ENCODE peak calls at places on chromosomes 12 and 14, in eight cellular contexts. Y, G, F, E, L, V, T and H are unnamed samples.

GRCh38 chr14:32469388-32470160 is 140.5 kb downstream of the AKAP6 start:
- DNase-seq in T (no peak), Y (peak), F (peak), V (no peak), L (no peak), G (no peak), E (no peak), H (no peak)

GRCh38 chr12:96120359-96121100 is 73.6 kb upstream of the ELK3 start:
- DNase-seq in T (no peak), F (no peak), E (no peak), V (no peak), G (no peak), Y (no peak), L (no peak), H (no peak)

GRCh38 chr14:70317969-70318634 is 41.4 kb downstream of the COX16 start:
- DNase-seq in F (peak), E (no peak), L (no peak), V (no peak), T (peak), Y (peak), G (no peak), H (peak)

GRCh38 chr12:66964629-66965028 is 285.8 kb upstream of the GRIP1 start:
- DNase-seq in V (peak), F (no peak), G (peak), E (no peak), L (no peak), Y (no peak), T (no peak), H (no peak)

GRCh38 chr12:24854017-24854416 is 94.9 kb downstream of the BCAT1 start:
- DNase-seq in E (no peak), L (no peak), Y (no peak), T (no peak), V (no peak), G (no peak), F (no peak), H (no peak)

GRCh38 chr12:112005419-112006395 is 7.3 kb downstream of the TMEM116 start:
- DNase-seq in F (no peak), V (no peak), L (no peak), Y (peak), G (no peak), E (no peak), T (no peak), H (no peak)

GRCh38 chr12:112149596-112149995 is 24.2 kb downstream of the TRAFD1 start:
- DNase-seq in Y (peak), L (no peak), V (no peak), F (no peak), G (no peak), T (no peak), E (no peak), H (no peak)

GRCh38 chr12:62957233-62957953 is 22.4 kb upstream of the PPM1H start:
- DNase-seq in T (no peak), V (no peak), Y (peak), G (no peak), L (no peak), E (no peak), F (no peak), H (no peak)

GRCh38 chr12:90020436-90020835 is 311.8 kb upstream of the ATP2B1 start:
- DNase-seq in G (no peak), V (no peak), L (no peak), F (no peak), Y (no peak), T (no peak), E (no peak), H (no peak)

GRCh38 chr14:22012452-22012851 is 338.8 kb upstream of the OR4E1 start:
- DNase-seq in V (no peak), Y (no peak), T (no peak), L (no peak), G (no peak), E (no peak), F (no peak), H (no peak)

GRCh38 chr12:14714437-14714836 is 18.0 kb upstream of the GUCY2C start:
- DNase-seq in F (no peak), Y (no peak), L (no peak), T (no peak), E (no peak), V (no peak), G (no peak), H (no peak)

GRCh38 chr12:26425587-26426260 is 230.4 kb downstream of the SSPN start:
- DNase-seq in V (no peak), G (no peak), F (no peak), E (no peak), Y (no peak), T (no peak), L (no peak), H (no peak)

GRCh38 chr12:82176016-82176415 is 182.2 kb downstream of the CCDC59 start:
- DNase-seq in G (no peak), V (no peak), F (no peak), Y (no peak), L (no peak), E (no peak), T (no peak), H (no peak)

GRCh38 chr14:72736791-72737559 is 156.9 kb downstream of the DPF3 start:
- DNase-seq in E (no peak), T (no peak), Y (no peak), L (no peak), G (no peak), F (no peak), V (no peak), H (no peak)

GRCh38 chr12:107783406-107784376 is 9.2 kb downstream of the ASCL4 start:
- DNase-seq in V (no peak), G (no peak), F (no peak), T (no peak), E (no peak), L (no peak), Y (no peak), H (no peak)

GRCh38 chr12:1250641-1251040 is 259.6 kb downstream of the ERC1 start:
- DNase-seq in Y (no peak), F (no peak), E (no peak), T (no peak), V (no peak), L (no peak), G (no peak), H (no peak)